ENCODE peak calls at places on chromosomes 16 and 17, in five cellular contexts. M is mucosa of descending colon; X is CD4-positive, alpha-beta memory T cell; B is suprapubic skin; E is heart left ventricle. D is an unnamed sample.

GRCh38 chr16:7340938-7341337 is 8.3 kb downstream of the RBFOX1 start:
- DNase-seq in M (no peak), X (no peak), B (no peak), E (no peak), D (no peak)

GRCh38 chr17:66779186-66779585 is 55.7 kb upstream of the CACNG5 start:
- DNase-seq in M (no peak), X (no peak), B (peak; percentile 29), E (no peak), D (no peak)

GRCh38 chr16:69709456-69710084 is 16.8 kb downstream of the NQO1 start:
- DNase-seq in M (peak; percentile 31), X (peak; percentile 59), B (no peak), E (no peak), D (no peak)

GRCh38 chr17:29617481-29618271 is 5.0 kb downstream of the CORO6 start:
- DNase-seq in M (peak; percentile 88), X (peak; percentile 86), B (no peak), E (peak; percentile 93), D (peak; percentile 46)

GRCh38 chr16:55280622-55281021 is 43.4 kb upstream of the IRX6 start:
- DNase-seq in M (no peak), X (no peak), B (no peak), E (no peak), D (no peak)

GRCh38 chr16:28898266-28898665 is 20.0 kb downstream of the ATP2A1 start:
- DNase-seq in M (no peak), X (no peak), B (no peak), E (no peak), D (no peak)

GRCh38 chr17:81553018-81553615 is 964 bp upstream of the FAAP100 start:
- DNase-seq in M (peak; percentile 88), X (peak; percentile 77), B (peak; percentile 82), E (peak; percentile 71), D (peak; percentile 90)

GRCh38 chr17:16150251-16150859 is 65.0 kb downstream of the NCOR1 start:
- DNase-seq in M (no peak), X (no peak), B (no peak), E (no peak), D (no peak)

GRCh38 chr17:59372138-59372751 is 40.8 kb downstream of the YPEL2 start:
- DNase-seq in M (peak; percentile 75), X (no peak), B (peak; percentile 81), E (no peak), D (peak; percentile 89)

GRCh38 chr16:12386076-12386641 is 409.6 kb downstream of the SNX29 start:
- DNase-seq in M (no peak), X (no peak), B (no peak), E (no peak), D (no peak)

GRCh38 chr17:40291311-40291710 is 3.6 kb downstream of the CDC6 start:
- DNase-seq in M (no peak), X (no peak), B (no peak), E (no peak), D (no peak)

GRCh38 chr17:40287494-40288369 is at the start of gene CDC6:
- DNase-seq in M (peak; percentile 99), X (peak; percentile 98), B (peak; percentile 99), E (peak; percentile 98), D (peak; percentile 96)

GRCh38 chr17:40293363-40293762 is 5.7 kb downstream of the CDC6 start:
- DNase-seq in M (no peak), X (no peak), B (no peak), E (no peak), D (no peak)

GRCh38 chr17:40287159-40287493 is 553 bp upstream of the CDC6 start:
- DNase-seq in M (no peak), X (no peak), B (no peak), E (no peak), D (no peak)

DNA sequence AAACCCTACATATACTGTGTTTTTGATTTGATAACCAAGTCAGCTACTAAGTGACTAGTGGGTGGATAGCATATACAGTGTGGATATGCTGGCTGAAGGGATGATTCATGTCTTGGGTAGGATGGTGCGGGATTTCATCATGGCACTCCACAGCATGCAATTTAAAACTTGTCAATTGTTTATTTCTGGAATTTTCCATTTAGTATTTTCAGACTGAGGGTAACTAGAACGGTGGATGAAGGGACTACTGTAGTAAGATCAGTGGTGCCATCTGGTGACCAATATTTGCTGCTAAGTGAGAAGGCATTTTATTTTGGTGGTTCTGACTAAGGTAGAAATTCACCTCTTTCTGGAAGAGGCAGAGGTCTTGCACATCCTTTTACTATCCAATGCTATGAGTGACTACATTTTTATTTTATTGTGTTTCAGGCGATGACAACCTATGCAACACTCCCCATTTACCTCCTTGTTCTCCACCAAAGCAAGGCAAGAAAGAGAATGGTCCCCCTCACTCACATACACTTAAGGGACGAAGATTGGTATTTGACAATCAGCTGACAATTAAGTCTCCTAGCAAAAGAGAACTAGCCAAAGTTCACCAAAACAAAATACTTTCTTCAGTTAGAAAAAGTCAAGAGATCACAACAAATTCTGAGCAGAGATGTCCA is 3.1 kb downstream of the CDC6 start:
- DNase-seq in M (peak; percentile 92), X (peak; percentile 36), B (no peak), E (no peak), D (no peak)
- H3K36me3 ChIP-seq in M (no peaks in the 10 kb centered on the region), X (no peaks in the 10 kb centered on the region), B (no peaks in the 10 kb centered on the region), E (no peaks in the 10 kb centered on the region), D (no peaks in the 10 kb centered on the region)

GRCh38 chr17:49819651-49820050 is 28.2 kb downstream of the TAC4 start:
- DNase-seq in M (no peak), X (no peak), B (no peak), E (no peak), D (no peak)
- H3K36me3 ChIP-seq in M (peaks cover 8% of the 10 kb centered on the region), X (peaks cover 46% of the 10 kb centered on the region), B (peaks cover 54% of the 10 kb centered on the region), E (peaks cover 98% of the 10 kb centered on the region), D (peaks cover 79% of the 10 kb centered on the region)

GRCh38 chr16:8812162-8812843 is 14.7 kb downstream of the PMM2 start:
- DNase-seq in M (no peak), X (no peak), B (no peak), E (no peak), D (no peak)

GRCh38 chr16:8807189-8807588 is 9.6 kb downstream of the PMM2 start:
- DNase-seq in M (no peak), X (no peak), B (no peak), E (no peak), D (no peak)

GRCh38 chr16:8806272-8806983 is 8.8 kb downstream of the PMM2 start:
- DNase-seq in M (no peak), X (no peak), B (no peak), E (no peak), D (no peak)

GRCh38 chr16:8808009-8808408 is 10.4 kb downstream of the PMM2 start:
- DNase-seq in M (no peak), X (no peak), B (no peak), E (no peak), D (no peak)

GRCh38 chr16:8808613-8809353 is 11.1 kb downstream of the PMM2 start:
- DNase-seq in M (no peak), X (no peak), B (no peak), E (no peak), D (no peak)
- H3K36me3 ChIP-seq in M (peaks cover 24% of the 10 kb centered on the region), X (peaks cover 79% of the 10 kb centered on the region), B (peaks cover 97% of the 10 kb centered on the region), E (peaks cover 99% of the 10 kb centered on the region), D (peaks cover 91% of the 10 kb centered on the region)

DNA sequence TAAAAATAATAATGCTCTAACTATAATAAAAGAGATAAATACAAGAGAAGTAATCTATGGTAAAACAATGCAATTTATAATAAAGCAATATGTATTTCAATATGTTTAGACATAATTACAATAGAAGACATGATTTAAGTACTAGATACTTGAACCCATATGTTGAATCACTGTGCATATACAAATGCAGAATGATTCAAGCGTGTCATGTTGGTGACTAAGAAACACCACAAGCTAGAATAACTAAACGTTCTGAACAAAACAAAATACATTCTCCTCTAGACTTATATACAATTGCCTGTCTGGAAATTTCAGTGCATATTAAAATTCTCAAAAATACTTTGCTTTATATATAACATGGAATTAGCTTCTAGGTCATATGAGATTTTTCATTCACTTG is 11.2 kb downstream of the TADA2A start:
- DNase-seq in M (no peak), X (no peak), B (no peak), E (no peak), D (no peak)
- H3K36me3 ChIP-seq in M (no peaks in the 10 kb centered on the region), X (peaks cover 8% of the 10 kb centered on the region), B (peaks cover 53% of the 10 kb centered on the region), E (peaks cover 97% of the 10 kb centered on the region), D (peaks cover 27% of the 10 kb centered on the region)

GRCh38 chr16:1998360-1998835 is 8.6 kb downstream of the SYNGR3 start:
- DNase-seq in M (no peak), X (no peak), B (no peak), E (no peak), D (no peak)

GRCh38 chr16:1997591-1998359 is 8.0 kb downstream of the SYNGR3 start:
- DNase-seq in M (no peak), X (no peak), B (no peak), E (no peak), D (no peak)

GRCh38 chr16:2001035-2001434 is 8.6 kb downstream of the ZNF598 start:
- DNase-seq in M (no peak), X (no peak), B (no peak), E (no peak), D (no peak)

GRCh38 chr16:1999866-2000514 is 9.6 kb downstream of the ZNF598 start:
- DNase-seq in M (no peak), X (no peak), B (no peak), E (no peak), D (no peak)

GRCh38 chr16:1998852-1999801 is 9.4 kb downstream of the SYNGR3 start:
- DNase-seq in M (no peak), X (no peak), B (no peak), E (peak; percentile 62), D (no peak)
- H3K36me3 ChIP-seq in M (peaks cover 17% of the 10 kb centered on the region), X (peaks cover 38% of the 10 kb centered on the region), B (peaks cover 67% of the 10 kb centered on the region), E (peaks cover 69% of the 10 kb centered on the region), D (peaks cover 55% of the 10 kb centered on the region)